ENCODE peak calls at places on chromosome 12, in nine cellular contexts. U is WERI-Rb-1, J is H7, T is A549, D is brain microvascular endothelial cell, O is cardiac muscle cell, C is astrocyte of the cerebellum, Z is DND-41, B is heart left ventricle. M is an unnamed sample.

GRCh38 chr12:1173806-1174617 is 183.0 kb downstream of the ERC1 start:
- DNase-seq in U (no peak), J (no peak), T (no peak), D (no peak), O (no peak), C (no peak), Z (no peak), B (no peak), M (no peak)

GRCh38 chr12:62258231-62258630 is 2.0 kb upstream of the USP15 start:
- DNase-seq in U (no peak), J (no peak), T (no peak), D (no peak), O (no peak), C (no peak), Z (no peak), B (no peak), M (no peak)

GRCh38 chr12:110743571-110744093 is 941 bp upstream of the PPP1CC start:
- DNase-seq in U (no peak), J (peak), T (peak), D (no peak), O (peak), C (no peak), Z (no peak), B (peak), M (no peak)

GRCh38 chr12:125122668-125123067 is 57.4 kb downstream of the AACS start:
- DNase-seq in U (no peak), J (peak), T (no peak), D (no peak), O (no peak), C (no peak), Z (no peak), B (no peak), M (no peak)

GRCh38 chr12:128992550-128992949 is 139.3 kb downstream of the GLT1D1 start:
- DNase-seq in U (no peak), J (no peak), T (no peak), D (no peak), O (no peak), C (no peak), Z (no peak), B (no peak), M (no peak)

GRCh38 chr12:107967170-107967569 is 161.9 kb upstream of the WSCD2 start:
- DNase-seq in U (no peak), J (no peak), T (peak), D (no peak), O (no peak), C (no peak), Z (no peak), B (no peak), M (no peak)

GRCh38 chr12:12408265-12408690 is 51.4 kb downstream of the BORCS5 start:
- DNase-seq in U (no peak), J (no peak), T (no peak), D (no peak), O (no peak), C (no peak), Z (no peak), B (no peak), M (no peak)

GRCh38 chr12:27336254-27336653 is 3.6 kb downstream of the BMAL2 start:
- DNase-seq in U (no peak), J (no peak), T (no peak), D (no peak), O (no peak), C (no peak), Z (no peak), B (no peak), M (no peak)

GRCh38 chr12:40033260-40033649 is 72.6 kb downstream of the SLC2A13 start:
- DNase-seq in U (no peak), J (peak), T (no peak), D (no peak), O (no peak), C (no peak), Z (no peak), B (no peak), M (no peak)

GRCh38 chr12:24425601-24425970 is 476.1 kb upstream of the SOX5 start:
- DNase-seq in U (no peak), J (no peak), T (no peak), D (peak), O (no peak), C (peak), Z (peak), B (no peak), M (no peak)

GRCh38 chr12:49133014-49133413 is 1.8 kb upstream of the TUBA1B start:
- DNase-seq in U (peak), J (no peak), T (no peak), D (no peak), O (no peak), C (no peak), Z (no peak), B (no peak), M (no peak)

GRCh38 chr12:4589941-4590340 is 27.9 kb downstream of the DYRK4 start:
- DNase-seq in U (no peak), J (no peak), T (no peak), D (no peak), O (no peak), C (no peak), Z (no peak), B (no peak), M (no peak)

GRCh38 chr12:63820427-63820826 is 24.1 kb upstream of the SRGAP1 start:
- DNase-seq in U (no peak), J (no peak), T (no peak), D (no peak), O (no peak), C (no peak), Z (no peak), B (no peak), M (no peak)

GRCh38 chr12:63826002-63826585 is 18.4 kb upstream of the SRGAP1 start:
- DNase-seq in U (no peak), J (peak), T (peak), D (peak), O (peak), C (peak), Z (no peak), B (no peak), M (no peak)

GRCh38 chr12:63823040-63823439 is 21.5 kb upstream of the SRGAP1 start:
- DNase-seq in U (no peak), J (no peak), T (no peak), D (no peak), O (no peak), C (no peak), Z (no peak), B (no peak), M (no peak)

GRCh38 chr12:63821781-63822251 is 22.7 kb upstream of the SRGAP1 start:
- DNase-seq in U (no peak), J (no peak), T (no peak), D (peak), O (peak), C (no peak), Z (no peak), B (no peak), M (no peak)

DNA sequence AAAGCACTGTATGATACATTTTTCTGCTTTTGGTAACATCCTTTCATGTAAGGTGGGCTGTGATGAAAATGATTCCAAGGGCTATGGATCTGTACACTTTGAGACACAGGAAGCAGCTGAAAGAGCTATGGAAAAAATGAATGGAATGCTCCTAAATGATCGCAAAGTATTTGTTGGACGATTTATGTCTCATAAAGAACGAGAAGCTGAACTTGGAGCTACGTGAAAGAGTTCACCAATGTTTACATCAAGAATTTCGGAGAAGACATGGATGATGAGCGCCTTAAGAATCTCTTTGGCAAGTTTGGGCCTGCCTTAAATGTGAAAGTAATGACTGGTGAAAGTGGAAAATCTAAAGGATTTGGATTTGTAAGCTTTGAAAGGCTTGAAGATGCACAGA is 22.1 kb upstream of the SRGAP1 start:
- DNase-seq in U (no peak), J (no peak), T (no peak), D (no peak), O (peak), C (no peak), Z (no peak), B (no peak), M (no peak)
- H3K4me3 ChIP-seq in U (no peak), J (no peak), T (no peak), D (peak), O (no peak), C (no peak), Z (no peak), B (no peak), M (no peak)

DNA sequence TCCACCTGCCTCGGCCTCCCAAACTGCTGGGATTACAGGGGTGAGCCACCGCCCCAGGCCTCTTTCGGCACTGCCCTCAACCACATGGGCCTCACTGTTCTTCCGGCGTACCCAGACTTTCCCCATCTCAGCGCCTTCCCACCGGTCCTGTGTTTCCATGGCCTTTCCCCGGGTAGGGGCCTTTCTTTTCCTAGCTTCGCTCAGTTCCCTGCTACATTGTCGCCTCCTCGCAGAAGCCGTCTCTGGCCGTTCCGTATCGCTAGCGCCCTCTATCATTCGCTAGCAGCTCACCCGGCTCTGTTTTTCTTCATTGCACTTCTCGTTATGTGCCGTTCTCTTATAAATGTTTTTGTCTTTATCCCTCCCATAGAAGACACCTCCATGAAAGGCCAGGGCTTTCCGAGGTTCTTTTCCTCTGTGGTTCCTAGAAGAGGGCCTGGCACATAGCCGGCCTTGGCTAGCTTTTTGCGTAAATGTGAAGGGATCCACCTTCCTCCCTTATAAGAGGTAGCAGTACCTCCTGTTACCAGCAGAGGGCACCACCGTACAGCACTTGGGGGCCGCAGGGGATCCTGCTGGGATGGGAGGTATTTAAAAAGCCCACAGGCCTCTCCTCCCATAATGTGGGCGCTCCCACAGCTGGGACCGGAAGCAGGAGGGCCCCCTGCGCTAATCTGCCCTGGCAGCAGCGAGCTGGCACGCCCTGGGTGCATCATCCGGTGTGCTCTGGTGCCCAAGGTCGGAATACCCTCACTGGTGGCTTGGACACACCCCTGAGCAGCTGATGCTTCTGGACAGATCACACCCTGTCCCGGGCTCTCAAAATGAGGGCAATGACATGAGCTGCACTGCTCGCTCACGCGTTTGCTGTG is 18.8 kb downstream of the TAMALIN start:
- DNase-seq in U (peak), J (peak), T (peak), D (peak), O (peak), C (peak), Z (peak), B (peak), M (peak)
- H3K4me3 ChIP-seq in U (peak), J (no peak), T (peak), D (peak), O (peak), C (peak), Z (peak), B (no peak), M (peak)

GRCh38 chr12:127083028-127083949 is 1183.7 kb upstream of the TMEM132C start:
- DNase-seq in U (no peak), J (peak), T (peak), D (peak), O (peak), C (peak), Z (peak), B (no peak), M (no peak)
- H3K4me3 ChIP-seq in U (peak), J (no peak), T (peak), D (peak), O (peak), C (peak), Z (peak), B (peak), M (peak)

GRCh38 chr12:122080149-122081107 is 1.9 kb downstream of the MLXIP start:
- DNase-seq in U (peak), J (peak), T (peak), D (peak), O (peak), C (no peak), Z (no peak), B (peak), M (no peak)

GRCh38 chr12:122082621-122083356 is 4.2 kb downstream of the MLXIP start:
- DNase-seq in U (no peak), J (no peak), T (no peak), D (no peak), O (peak), C (no peak), Z (no peak), B (no peak), M (no peak)

GRCh38 chr12:122081697-122082221 is 3.2 kb downstream of the MLXIP start:
- DNase-seq in U (no peak), J (no peak), T (no peak), D (no peak), O (peak), C (no peak), Z (peak), B (peak), M (peak)

GRCh38 chr12:122079532-122080081 is 1.1 kb downstream of the MLXIP start:
- DNase-seq in U (no peak), J (peak), T (no peak), D (no peak), O (no peak), C (no peak), Z (peak), B (no peak), M (peak)

DNA sequence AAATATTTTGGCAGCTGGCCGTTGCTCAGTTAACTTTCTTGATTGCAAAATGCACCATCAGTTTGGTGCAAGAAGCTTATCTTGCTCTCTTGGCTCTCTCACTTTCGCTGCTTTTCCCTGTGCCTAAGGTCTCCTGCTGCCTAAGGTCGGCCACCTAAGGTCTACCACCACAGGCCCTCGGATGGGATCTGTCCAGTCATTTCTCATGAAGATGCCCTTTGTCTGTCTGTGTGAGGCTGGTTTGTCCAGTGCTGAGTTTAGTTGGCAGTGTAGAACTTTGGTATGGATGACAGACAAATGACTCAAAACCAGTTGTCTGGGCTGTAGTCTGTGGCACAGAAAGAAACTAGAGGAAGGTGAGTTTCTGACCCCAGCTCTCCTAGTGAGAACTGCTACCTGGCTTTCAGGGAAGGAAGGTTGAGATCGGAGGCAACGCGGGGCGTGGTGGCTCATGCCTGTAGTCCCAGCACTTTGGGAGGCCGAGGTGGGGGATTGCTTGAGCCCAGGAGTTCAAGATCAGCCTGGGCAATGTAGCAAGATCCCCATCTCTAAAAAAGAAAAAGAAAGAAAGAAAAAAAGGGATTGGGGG is 2.6 kb downstream of the MLXIP start:
- DNase-seq in U (no peak), J (no peak), T (no peak), D (no peak), O (peak), C (no peak), Z (no peak), B (no peak), M (no peak)
- H3K4me3 ChIP-seq in U (no peak), J (no peak), T (peak), D (peak), O (no peak), C (peak), Z (peak), B (peak), M (peak)

GRCh38 chr12:56520025-56520810 is 1.4 kb upstream of the RBMS2 start:
- DNase-seq in U (no peak), J (no peak), T (no peak), D (no peak), O (peak), C (no peak), Z (no peak), B (peak), M (no peak)
- H3K4me3 ChIP-seq in U (no peak), J (no peak), T (no peak), D (no peak), O (no peak), C (no peak), Z (no peak), B (peak), M (no peak)

GRCh38 chr12:45244561-45245348 is 28.9 kb downstream of the ANO6 start:
- DNase-seq in U (no peak), J (no peak), T (no peak), D (peak), O (peak), C (no peak), Z (no peak), B (no peak), M (no peak)

GRCh38 chr12:45242180-45242579 is 26.3 kb downstream of the ANO6 start:
- DNase-seq in U (no peak), J (no peak), T (no peak), D (no peak), O (no peak), C (no peak), Z (no peak), B (no peak), M (no peak)

GRCh38 chr12:45247589-45247988 is 31.7 kb downstream of the ANO6 start:
- DNase-seq in U (no peak), J (no peak), T (no peak), D (no peak), O (no peak), C (no peak), Z (no peak), B (no peak), M (no peak)

GRCh38 chr12:45246202-45246601 is 30.3 kb downstream of the ANO6 start:
- DNase-seq in U (no peak), J (no peak), T (no peak), D (no peak), O (no peak), C (no peak), Z (no peak), B (no peak), M (no peak)

GRCh38 chr12:45243963-45244362 is 28.1 kb downstream of the ANO6 start:
- DNase-seq in U (no peak), J (no peak), T (no peak), D (no peak), O (no peak), C (no peak), Z (no peak), B (no peak), M (no peak)
- H3K4me3 ChIP-seq in U (no peak), J (no peak), T (no peak), D (no peak), O (no peak), C (no peak), Z (no peak), B (no peak), M (no peak)

DNA sequence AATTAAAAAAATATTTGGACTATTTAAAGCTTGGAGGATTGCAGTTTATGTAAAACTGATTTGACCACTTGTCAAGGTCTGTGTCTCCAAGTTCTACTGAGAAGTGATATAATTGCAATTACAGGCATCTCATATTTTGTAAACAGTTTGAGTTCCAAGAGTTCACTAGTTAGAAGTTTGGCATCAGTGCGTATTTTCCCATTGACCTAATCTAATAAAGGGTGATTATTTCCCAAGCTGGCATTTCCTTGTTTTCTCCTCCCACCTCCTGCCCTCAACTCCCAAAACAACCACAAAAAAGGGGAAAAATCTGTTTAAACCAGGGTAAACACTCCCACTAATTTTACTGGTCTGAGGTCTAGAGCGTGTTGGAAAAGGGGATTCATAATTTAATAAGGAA is 3.0 kb upstream of the MYF6 start:
- DNase-seq in U (no peak), J (no peak), T (no peak), D (no peak), O (no peak), C (no peak), Z (no peak), B (no peak), M (no peak)
- H3K4me3 ChIP-seq in U (no peak), J (no peak), T (no peak), D (no peak), O (no peak), C (no peak), Z (no peak), B (no peak), M (no peak)

M was measured in CD8-positive, alpha-beta memory T cell.